ENCODE peak calls at places on chromosomes 6 and 20, in four cellular contexts. C is effector CD8-positive, alpha-beta T cell; Z is AG08395; G is SK-N-DZ. K is an unnamed sample.
A peak's percentile ranks its signal among the peaks of the same experiment; 100 is the strongest.

GRCh38 chr6:154555075-154555677 is 44.7 kb upstream of the CNKSR3 start:
- DNase-seq in C (no peak), Z (no peak), G (no peak), K (no peak)

GRCh38 chr20:18688676-18689075 is 100.8 kb downstream of the DTD1 start:
- DNase-seq in C (no peak), Z (no peak), G (no peak), K (no peak)

GRCh38 chr20:916125-916799 is at the start of gene ANGPT4:
- DNase-seq in C (no peak), Z (no peak), G (no peak), K (peak; percentile 51)

GRCh38 chr6:111605100-111605748 is 454 bp downstream of the TRAF3IP2 start:
- DNase-seq in C (no peak), Z (peak; percentile 72), G (peak; percentile 40), K (no peak)

GRCh38 chr6:44926556-44926955 is 401.6 kb upstream of the RUNX2 start:
- DNase-seq in C (no peak), Z (no peak), G (no peak), K (no peak)

GRCh38 chr6:95280690-95281273 is 296.6 kb upstream of the MANEA start:
- DNase-seq in C (no peak), Z (no peak), G (peak; percentile 40), K (no peak)

GRCh38 chr6:159533568-159533967 is 159.5 kb downstream of the SOD2 start:
- DNase-seq in C (no peak), Z (peak; percentile 65), G (no peak), K (no peak)

GRCh38 chr6:82766476-82766875 is 299.2 kb downstream of the UBE3D start:
- DNase-seq in C (no peak), Z (no peak), G (no peak), K (no peak)

GRCh38 chr6:84773431-84774173 is 9.2 kb upstream of the TBX18 start:
- DNase-seq in C (no peak), Z (peak; percentile 30), G (peak; percentile 32), K (peak; percentile 71)

GRCh38 chr6:1695546-1696494 is 86.1 kb downstream of the FOXC1 start:
- DNase-seq in C (no peak), Z (peak; percentile 29), G (peak; percentile 77), K (no peak)

GRCh38 chr6:82033631-82034211 is 213.8 kb downstream of the IBTK start:
- DNase-seq in C (no peak), Z (no peak), G (no peak), K (no peak)

GRCh38 chr20:41989935-41990635 is 371.9 kb upstream of the CHD6 start:
- DNase-seq in C (no peak), Z (no peak), G (peak; percentile 34), K (no peak)

GRCh38 chr20:24701668-24702067 is 232.2 kb downstream of the SYNDIG1 start:
- DNase-seq in C (no peak), Z (no peak), G (no peak), K (no peak)

GRCh38 chr6:562052-562676 is 94.7 kb downstream of the HUS1B start:
- DNase-seq in C (no peak), Z (no peak), G (no peak), K (no peak)

GRCh38 chr20:49074521-49074920 is 28.4 kb downstream of the CSE1L start:
- DNase-seq in C (no peak), Z (no peak), G (no peak), K (no peak)

GRCh38 chr6:17656644-17657043 is 50.1 kb downstream of the NUP153 start:
- DNase-seq in C (no peak), Z (no peak), G (no peak), K (no peak)

GRCh38 chr6:14910692-14911547 is 334.9 kb upstream of the JARID2 start:
- DNase-seq in C (no peak), Z (peak; percentile 43), G (no peak), K (no peak)

GRCh38 chr20:13784271-13784892 is 337 bp downstream of the ESF1 start:
- DNase-seq in C (no peak), Z (no peak), G (no peak), K (peak; percentile 45)

GRCh38 chr6:25913741-25914140 is 16.8 kb downstream of the SLC17A2 start:
- DNase-seq in C (no peak), Z (no peak), G (no peak), K (no peak)

GRCh38 chr6:150142657-150143501 is at the start of gene PPP1R14C:
- DNase-seq in C (no peak), Z (peak; percentile 45), G (no peak), K (peak; percentile 49)

K was measured in NCI-H2227 treated with DMSO at 0.1 percent for 48 hours.